ENCODE peak calls at places on chromosomes 7 and 10, in eight cellular contexts. Q is gastrocnemius medialis, R is brain microvascular endothelial cell, X is hepatocyte, L is endodermal cell, H is pancreas, N is heart left ventricle, E is colonic mucosa. J is an unnamed sample.

GRCh38 chr10:71715026-71715425 is 4.6 kb downstream of the C10orf105 start:
- DNase-seq in Q (no peak), R (no peak), X (no peak), L (no peak), H (no peak), N (no peak), E (no peak), J (no peak)

GRCh38 chr7:130441408-130441854 is 615 bp upstream of the CEP41 start:
- DNase-seq in Q (no peak), R (no peak), X (peak; percentile 39), L (peak; percentile 74), H (no peak), N (no peak), E (no peak), J (no peak)

GRCh38 chr7:105911961-105912575 is 35.7 kb upstream of the ATXN7L1 start:
- DNase-seq in Q (no peak), R (no peak), X (no peak), L (no peak), H (no peak), N (no peak), E (no peak), J (no peak)

GRCh38 chr10:119313645-119314044 is 106.3 kb downstream of the GRK5 start:
- DNase-seq in Q (no peak), R (no peak), X (no peak), L (no peak), H (no peak), N (peak; percentile 55), E (no peak), J (no peak)

GRCh38 chr7:108459922-108460551 is 3.8 kb upstream of the NRCAM start:
- DNase-seq in Q (no peak), R (peak; percentile 47), X (peak; percentile 64), L (no peak), H (no peak), N (no peak), E (no peak), J (no peak)

GRCh38 chr7:116598278-116598677 is 73.4 kb downstream of the CAV1 start:
- DNase-seq in Q (no peak), R (no peak), X (no peak), L (peak; percentile 56), H (peak; percentile 58), N (no peak), E (no peak), J (peak; percentile 58)

GRCh38 chr7:66642186-66642585 is 13.5 kb downstream of the KCTD7 start:
- DNase-seq in Q (no peak), R (no peak), X (no peak), L (no peak), H (no peak), N (no peak), E (no peak), J (no peak)

GRCh38 chr10:93095225-93095624 is 21.5 kb downstream of the CYP26A1 start:
- DNase-seq in Q (no peak), R (no peak), X (no peak), L (peak; percentile 71), H (no peak), N (no peak), E (peak; percentile 0), J (no peak)

GRCh38 chr10:130160775-130161174 is 24.6 kb downstream of the GLRX3 start:
- DNase-seq in Q (no peak), R (peak; percentile 31), X (no peak), L (no peak), H (no peak), N (no peak), E (no peak), J (no peak)
- TF ChIP-seq CTCF in Q (no peak), R (peak; percentile 36), X (no peak), L (peak; percentile 56), H (no peak), N (no peak), E (no peak), J (no peak)

DNA sequence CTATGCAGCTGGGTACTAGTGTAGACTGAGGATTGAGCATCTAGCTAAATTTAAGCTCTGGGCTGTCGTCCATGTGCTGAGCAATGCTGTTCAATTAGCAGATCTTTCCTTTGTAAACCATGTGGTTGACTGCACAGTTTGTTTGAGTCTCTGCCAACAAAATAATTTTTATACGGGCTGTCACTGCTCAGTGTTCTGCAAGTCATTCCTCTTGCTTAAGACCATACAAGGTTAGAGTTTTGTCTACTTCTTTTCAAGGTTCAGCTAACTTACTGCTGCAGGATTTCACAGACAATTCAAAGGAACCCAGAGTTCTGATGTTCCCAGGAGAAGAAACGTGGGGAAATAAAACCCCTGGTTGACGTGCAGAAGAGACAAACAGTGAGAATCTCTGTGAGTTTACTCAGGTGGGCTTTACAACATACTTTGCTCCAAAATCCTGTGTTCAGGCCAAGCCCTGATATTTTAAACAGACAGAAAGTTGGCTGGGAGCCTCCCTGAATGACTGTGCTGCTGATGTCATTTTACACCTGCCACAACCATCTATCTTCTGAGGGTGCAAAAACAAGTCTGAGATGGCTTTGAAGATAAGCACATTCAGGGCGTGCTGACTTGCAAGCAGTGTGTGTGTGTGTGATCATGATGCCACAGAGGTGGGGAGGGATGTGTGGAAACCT is 177.1 kb upstream of the SVIL start:
- DNase-seq in Q (peak; percentile 72), R (peak; percentile 58), X (peak; percentile 43), L (no peak), H (no peak), N (no peak), E (peak; percentile 26), J (no peak)
- H3K27ac ChIP-seq in Q (peak overlapping the region; percentile 92), R (peak overlapping the region; percentile 36), X (peak overlapping the region; percentile 42), L (no peak overlapping the region), H (no peak overlapping the region), N (no peak overlapping the region), E (peak overlapping the region; percentile 29), J (no peak overlapping the region)

DNA sequence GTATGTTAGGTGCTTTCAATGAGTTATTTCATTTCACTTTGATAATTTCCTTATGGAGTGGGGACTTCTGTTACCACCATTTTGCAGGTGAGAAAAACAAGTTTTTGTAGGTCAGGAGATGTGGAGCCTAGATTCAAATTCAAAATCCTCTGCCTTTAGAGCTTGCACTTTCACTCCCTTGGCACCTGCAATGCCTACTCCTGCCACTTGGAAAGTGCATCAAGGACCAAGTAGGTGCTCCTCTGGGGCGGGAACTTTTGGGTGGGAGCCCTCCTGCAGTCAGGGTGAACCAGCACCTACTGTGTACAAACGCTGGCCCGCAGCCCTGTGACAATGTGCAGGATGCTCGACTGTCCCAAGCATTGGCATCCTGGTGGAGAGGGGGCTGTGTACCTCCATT is 199.0 kb downstream of the EMX2 start:
- DNase-seq in Q (no peak), R (no peak), X (no peak), L (peak; percentile 62), H (no peak), N (no peak), E (no peak), J (no peak)
- TF ChIP-seq CTCF in Q (no peak), R (peak; percentile 35), X (no peak), L (peak; percentile 68), H (no peak), N (no peak), E (no peak), J (no peak)

GRCh38 chr7:2108501-2109250 is 124.1 kb downstream of the MAD1L1 start:
- DNase-seq in Q (no peak), R (no peak), X (no peak), L (peak; percentile 61), H (no peak), N (no peak), E (no peak), J (no peak)
- H3K27ac ChIP-seq in Q (no peak overlapping the region), R (peak overlapping the region; percentile 86), X (peak overlapping the region; percentile 87), L (peak overlapping the region; percentile 97), H (no peak overlapping the region), N (no peak overlapping the region), E (no peak overlapping the region), J (no peak overlapping the region)

GRCh38 chr7:6008668-6009611 is at the start of the genes AIMP2 and PMS2:
- DNase-seq in Q (peak; percentile 100), R (peak; percentile 98), X (peak; percentile 98), L (peak; percentile 100), H (peak; percentile 93), N (peak; percentile 98), E (peak; percentile 100), J (peak; percentile 98)
- TF ChIP-seq CTCF in Q (peak; percentile 7), R (peak; percentile 23), X (peak; percentile 15), L (peak; percentile 15), H (no peak), N (peak; percentile 25), E (no peak), J (no peak)

GRCh38 chr7:149238051-149238450 is 1.4 kb upstream of the ZNF212 start:
- DNase-seq in Q (no peak), R (no peak), X (no peak), L (no peak), H (no peak), N (no peak), E (no peak), J (no peak)
- H3K27ac ChIP-seq in Q (no peak overlapping the region), R (no peak overlapping the region), X (no peak overlapping the region), L (no peak overlapping the region), H (no peak overlapping the region), N (no peak overlapping the region), E (no peak overlapping the region), J (no peak overlapping the region)

GRCh38 chr7:141288626-141289025 is 214.8 kb downstream of the TMEM178B start:
- DNase-seq in Q (no peak), R (no peak), X (no peak), L (no peak), H (no peak), N (no peak), E (no peak), J (no peak)
- TF ChIP-seq CTCF in Q (no peak), R (no peak), X (no peak), L (no peak), H (no peak), N (no peak), E (no peak), J (no peak)

J was measured in right lobe of liver.